ENCODE peak calls at places on chromosome 14, in eight cellular contexts. One of them, this sample, is unnamed.

GRCh38 chr14:106141242-106142220 is 615.1 kb downstream of the TMEM121 start:
- DNase-seq in left lung: no peak
- DNase-seq in heart right ventricle: no peak
- DNase-seq in tibial nerve: no peak
- DNase-seq in brain microvascular endothelial cell: no peak
- DNase-seq in K562: peak
- DNase-seq in neural progenitor cell: no peak
- DNase-seq in iPS DF 6.9: no peak
- DNase-seq in this sample: peak

GRCh38 chr14:102094101-102094500 is 7.3 kb upstream of the HSP90AA1 start:
- DNase-seq in left lung: no peak
- DNase-seq in heart right ventricle: no peak
- DNase-seq in tibial nerve: no peak
- DNase-seq in brain microvascular endothelial cell: no peak
- DNase-seq in K562: peak
- DNase-seq in neural progenitor cell: no peak
- DNase-seq in iPS DF 6.9: no peak
- DNase-seq in this sample: no peak

GRCh38 chr14:98599082-98599481 is 672.9 kb downstream of the BCL11B start:
- DNase-seq in left lung: no peak
- DNase-seq in heart right ventricle: no peak
- DNase-seq in tibial nerve: no peak
- DNase-seq in brain microvascular endothelial cell: no peak
- DNase-seq in K562: no peak
- DNase-seq in neural progenitor cell: no peak
- DNase-seq in iPS DF 6.9: no peak
- DNase-seq in this sample: no peak

GRCh38 chr14:37673439-37673838 is 78.0 kb downstream of the TTC6 start:
- DNase-seq in left lung: no peak
- DNase-seq in heart right ventricle: no peak
- DNase-seq in tibial nerve: no peak
- DNase-seq in brain microvascular endothelial cell: no peak
- DNase-seq in K562: no peak
- DNase-seq in neural progenitor cell: no peak
- DNase-seq in iPS DF 6.9: no peak
- DNase-seq in this sample: no peak

GRCh38 chr14:91318911-91319310 is 74.4 kb upstream of the GPR68 start:
- DNase-seq in left lung: no peak
- DNase-seq in heart right ventricle: no peak
- DNase-seq in tibial nerve: no peak
- DNase-seq in brain microvascular endothelial cell: no peak
- DNase-seq in K562: no peak
- DNase-seq in neural progenitor cell: no peak
- DNase-seq in iPS DF 6.9: no peak
- DNase-seq in this sample: no peak

GRCh38 chr14:103526914-103527248 is 2.1 kb upstream of the TRMT61A start:
- DNase-seq in left lung: no peak
- DNase-seq in heart right ventricle: no peak
- DNase-seq in tibial nerve: no peak
- DNase-seq in brain microvascular endothelial cell: no peak
- DNase-seq in K562: no peak
- DNase-seq in neural progenitor cell: no peak
- DNase-seq in iPS DF 6.9: no peak
- DNase-seq in this sample: no peak

GRCh38 chr14:49879683-49880204 is 13.1 kb upstream of the ARF6 start:
- DNase-seq in left lung: no peak
- DNase-seq in heart right ventricle: no peak
- DNase-seq in tibial nerve: no peak
- DNase-seq in brain microvascular endothelial cell: peak
- DNase-seq in K562: peak
- DNase-seq in neural progenitor cell: peak
- DNase-seq in iPS DF 6.9: peak
- DNase-seq in this sample: peak

GRCh38 chr14:105531088-105531957 is 4.9 kb downstream of the TMEM121 start:
- DNase-seq in left lung: no peak
- DNase-seq in heart right ventricle: no peak
- DNase-seq in tibial nerve: no peak
- DNase-seq in brain microvascular endothelial cell: no peak
- DNase-seq in K562: no peak
- DNase-seq in neural progenitor cell: no peak
- DNase-seq in iPS DF 6.9: no peak
- DNase-seq in this sample: no peak

GRCh38 chr14:34498684-34499412 is 36.8 kb upstream of the SPTSSA start:
- DNase-seq in left lung: no peak
- DNase-seq in heart right ventricle: no peak
- DNase-seq in tibial nerve: no peak
- DNase-seq in brain microvascular endothelial cell: no peak
- DNase-seq in K562: no peak
- DNase-seq in neural progenitor cell: peak
- DNase-seq in iPS DF 6.9: no peak
- DNase-seq in this sample: peak

GRCh38 chr14:45085004-45085403 is 1.1 kb downstream of the PRPF39 start:
- DNase-seq in left lung: no peak
- DNase-seq in heart right ventricle: no peak
- DNase-seq in tibial nerve: no peak
- DNase-seq in brain microvascular endothelial cell: no peak
- DNase-seq in K562: peak
- DNase-seq in neural progenitor cell: peak
- DNase-seq in iPS DF 6.9: no peak
- DNase-seq in this sample: no peak

GRCh38 chr14:100271247-100271939 is 32.4 kb downstream of the YY1 start:
- DNase-seq in left lung: no peak
- DNase-seq in heart right ventricle: no peak
- DNase-seq in tibial nerve: no peak
- DNase-seq in brain microvascular endothelial cell: no peak
- DNase-seq in K562: peak
- DNase-seq in neural progenitor cell: no peak
- DNase-seq in iPS DF 6.9: no peak
- DNase-seq in this sample: no peak

GRCh38 chr14:50937800-50938199 is 6.5 kb downstream of the PYGL start:
- DNase-seq in left lung: no peak
- DNase-seq in heart right ventricle: no peak
- DNase-seq in tibial nerve: no peak
- DNase-seq in brain microvascular endothelial cell: no peak
- DNase-seq in K562: no peak
- DNase-seq in neural progenitor cell: no peak
- DNase-seq in iPS DF 6.9: no peak
- DNase-seq in this sample: no peak

GRCh38 chr14:55153951-55154350 is 24.9 kb downstream of the LGALS3 start:
- DNase-seq in left lung: no peak
- DNase-seq in heart right ventricle: no peak
- DNase-seq in tibial nerve: no peak
- DNase-seq in brain microvascular endothelial cell: no peak
- DNase-seq in K562: no peak
- DNase-seq in neural progenitor cell: no peak
- DNase-seq in iPS DF 6.9: no peak
- DNase-seq in this sample: no peak

GRCh38 chr14:50335989-50336391 is 23.9 kb downstream of the DMAC2L start:
- DNase-seq in left lung: no peak
- DNase-seq in heart right ventricle: peak
- DNase-seq in tibial nerve: no peak
- DNase-seq in brain microvascular endothelial cell: peak
- DNase-seq in K562: peak
- DNase-seq in neural progenitor cell: peak
- DNase-seq in iPS DF 6.9: no peak
- DNase-seq in this sample: peak

GRCh38 chr14:64296561-64296960 is 2.4 kb upstream of the ESR2 start:
- DNase-seq in left lung: no peak
- DNase-seq in heart right ventricle: no peak
- DNase-seq in tibial nerve: no peak
- DNase-seq in brain microvascular endothelial cell: peak
- DNase-seq in K562: no peak
- DNase-seq in neural progenitor cell: no peak
- DNase-seq in iPS DF 6.9: no peak
- DNase-seq in this sample: no peak

GRCh38 chr14:31181271-31181670 is 26.3 kb downstream of the HECTD1 start:
- DNase-seq in left lung: no peak
- DNase-seq in heart right ventricle: no peak
- DNase-seq in tibial nerve: no peak
- DNase-seq in brain microvascular endothelial cell: no peak
- DNase-seq in K562: no peak
- DNase-seq in neural progenitor cell: no peak
- DNase-seq in iPS DF 6.9: no peak
- DNase-seq in this sample: no peak

GRCh38 chr14:90336401-90336800 is 4.7 kb upstream of the NRDE2 start:
- DNase-seq in left lung: no peak
- DNase-seq in heart right ventricle: no peak
- DNase-seq in tibial nerve: no peak
- DNase-seq in brain microvascular endothelial cell: no peak
- DNase-seq in K562: peak
- DNase-seq in neural progenitor cell: no peak
- DNase-seq in iPS DF 6.9: no peak
- DNase-seq in this sample: no peak

GRCh38 chr14:94450722-94451090 is 1.9 kb downstream of the SERPINA11 start:
- DNase-seq in left lung: no peak
- DNase-seq in heart right ventricle: no peak
- DNase-seq in tibial nerve: no peak
- DNase-seq in brain microvascular endothelial cell: no peak
- DNase-seq in K562: no peak
- DNase-seq in neural progenitor cell: no peak
- DNase-seq in iPS DF 6.9: no peak
- DNase-seq in this sample: no peak

DNA sequence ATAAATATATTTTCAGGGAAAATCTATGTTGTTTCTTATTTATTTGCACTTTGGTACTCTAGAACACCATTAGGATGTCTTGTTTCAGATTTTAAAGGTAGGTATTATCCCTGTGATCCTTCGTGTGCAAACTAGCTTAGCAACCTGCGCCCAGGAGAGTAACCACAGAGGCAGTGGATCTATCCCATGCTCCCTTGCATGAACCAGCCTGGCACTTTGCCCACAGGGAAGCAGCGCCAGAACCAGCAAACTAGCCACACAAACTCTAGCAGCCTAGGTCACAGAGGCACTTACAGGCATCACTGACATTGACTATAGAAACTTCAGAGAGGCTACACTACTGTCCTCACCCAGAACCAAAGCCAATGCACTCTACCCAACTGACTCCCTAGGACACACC is 76.1 kb downstream of the TSHR start:
- DNase-seq in left lung: no peak
- DNase-seq in heart right ventricle: no peak
- DNase-seq in tibial nerve: no peak
- DNase-seq in brain microvascular endothelial cell: no peak
- DNase-seq in K562: no peak
- DNase-seq in neural progenitor cell: no peak
- DNase-seq in iPS DF 6.9: no peak
- DNase-seq in this sample: no peak
- H3K4me3 ChIP-seq in left lung: no peak
- H3K4me3 ChIP-seq in heart right ventricle: no peak
- H3K4me3 ChIP-seq in tibial nerve: no peak
- H3K4me3 ChIP-seq in brain microvascular endothelial cell: no peak
- H3K4me3 ChIP-seq in K562: no peak
- H3K4me3 ChIP-seq in neural progenitor cell: no peak
- H3K4me3 ChIP-seq in iPS DF 6.9: no peak
- H3K4me3 ChIP-seq in this sample: no peak

GRCh38 chr14:75429562-75429961 is 1.7 kb downstream of the JDP2 start:
- DNase-seq in left lung: no peak
- DNase-seq in heart right ventricle: no peak
- DNase-seq in tibial nerve: no peak
- DNase-seq in brain microvascular endothelial cell: no peak
- DNase-seq in K562: no peak
- DNase-seq in neural progenitor cell: no peak
- DNase-seq in iPS DF 6.9: no peak
- DNase-seq in this sample: no peak

GRCh38 chr14:75426332-75427125 is 1.3 kb upstream of the JDP2 start:
- DNase-seq in left lung: no peak
- DNase-seq in heart right ventricle: no peak
- DNase-seq in tibial nerve: no peak
- DNase-seq in brain microvascular endothelial cell: no peak
- DNase-seq in K562: no peak
- DNase-seq in neural progenitor cell: no peak
- DNase-seq in iPS DF 6.9: no peak
- DNase-seq in this sample: no peak

GRCh38 chr14:75427126-75427481 is 718 bp upstream of the JDP2 start:
- DNase-seq in left lung: peak
- DNase-seq in heart right ventricle: peak
- DNase-seq in tibial nerve: no peak
- DNase-seq in brain microvascular endothelial cell: no peak
- DNase-seq in K562: no peak
- DNase-seq in neural progenitor cell: peak
- DNase-seq in iPS DF 6.9: no peak
- DNase-seq in this sample: no peak

GRCh38 chr14:75428230-75429104 is 645 bp downstream of the JDP2 start:
- DNase-seq in left lung: peak
- DNase-seq in heart right ventricle: peak
- DNase-seq in tibial nerve: no peak
- DNase-seq in brain microvascular endothelial cell: no peak
- DNase-seq in K562: peak
- DNase-seq in neural progenitor cell: no peak
- DNase-seq in iPS DF 6.9: no peak
- DNase-seq in this sample: peak

GRCh38 chr14:75427482-75428229 is at the start of gene JDP2:
- DNase-seq in left lung: peak
- DNase-seq in heart right ventricle: peak
- DNase-seq in tibial nerve: peak
- DNase-seq in brain microvascular endothelial cell: peak
- DNase-seq in K562: peak
- DNase-seq in neural progenitor cell: peak
- DNase-seq in iPS DF 6.9: no peak
- DNase-seq in this sample: peak
- H3K27ac ChIP-seq in left lung: peak
- H3K27ac ChIP-seq in heart right ventricle: peak
- H3K27ac ChIP-seq in tibial nerve: peak
- H3K27ac ChIP-seq in brain microvascular endothelial cell: no peak
- H3K27ac ChIP-seq in K562: no peak
- H3K27ac ChIP-seq in neural progenitor cell: no peak
- H3K27ac ChIP-seq in iPS DF 6.9: no peak
- H3K27ac ChIP-seq in this sample: peak

DNA sequence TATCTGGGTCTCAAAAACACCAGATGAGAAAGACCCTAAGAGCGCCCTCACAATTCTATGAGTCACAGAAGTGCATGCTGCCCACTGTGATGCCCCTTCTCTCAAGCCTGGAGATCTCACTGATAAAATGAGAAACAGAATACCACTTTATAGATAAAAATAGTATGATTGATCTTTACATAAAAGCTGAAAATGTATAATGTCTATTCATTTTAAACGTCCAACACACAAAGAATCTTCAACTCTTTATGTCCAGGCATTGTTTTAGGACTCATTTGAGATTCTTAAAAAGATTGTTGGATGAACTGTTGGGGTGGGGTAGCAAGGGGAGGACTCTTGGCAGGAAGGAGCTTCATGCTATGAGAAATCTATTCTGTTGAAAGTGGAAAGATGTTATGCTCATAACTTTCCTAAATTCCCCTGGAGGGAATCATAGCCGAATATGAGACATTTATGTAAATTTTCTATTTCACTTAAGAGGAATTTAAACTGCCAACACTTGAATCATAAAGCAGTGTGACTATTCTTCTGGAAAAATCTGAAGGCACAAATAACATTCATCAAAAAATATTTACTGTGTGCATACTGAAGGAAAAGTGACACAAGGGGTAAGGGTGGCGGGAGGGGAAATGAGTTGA is 174.6 kb downstream of the STXBP6 start:
- DNase-seq in left lung: no peak
- DNase-seq in heart right ventricle: no peak
- DNase-seq in tibial nerve: no peak
- DNase-seq in brain microvascular endothelial cell: no peak
- DNase-seq in K562: no peak
- DNase-seq in neural progenitor cell: no peak
- DNase-seq in iPS DF 6.9: no peak
- DNase-seq in this sample: no peak
- H3K4me3 ChIP-seq in left lung: no peak
- H3K4me3 ChIP-seq in heart right ventricle: no peak
- H3K4me3 ChIP-seq in tibial nerve: no peak
- H3K4me3 ChIP-seq in brain microvascular endothelial cell: no peak
- H3K4me3 ChIP-seq in K562: no peak
- H3K4me3 ChIP-seq in neural progenitor cell: no peak
- H3K4me3 ChIP-seq in iPS DF 6.9: no peak
- H3K4me3 ChIP-seq in this sample: no peak

GRCh38 chr14:73719791-73720190 is 5.6 kb upstream of the PNMA1 start:
- DNase-seq in left lung: no peak
- DNase-seq in heart right ventricle: no peak
- DNase-seq in tibial nerve: no peak
- DNase-seq in brain microvascular endothelial cell: no peak
- DNase-seq in K562: no peak
- DNase-seq in neural progenitor cell: no peak
- DNase-seq in iPS DF 6.9: no peak
- DNase-seq in this sample: no peak
- H3K27ac ChIP-seq in left lung: no peak
- H3K27ac ChIP-seq in heart right ventricle: peak
- H3K27ac ChIP-seq in tibial nerve: no peak
- H3K27ac ChIP-seq in brain microvascular endothelial cell: no peak
- H3K27ac ChIP-seq in K562: no peak
- H3K27ac ChIP-seq in neural progenitor cell: no peak
- H3K27ac ChIP-seq in iPS DF 6.9: no peak
- H3K27ac ChIP-seq in this sample: no peak

This sample was measured in WERI-Rb-1.